ENCODE peak calls at places on chromosome 22, in eight cellular contexts. One of them, this sample, is unnamed.

GRCh38 chr22:37601540-37602442 is 6.8 kb upstream of the GGA1 start:
- DNase-seq in CD4-positive, alpha-beta memory T cell: no peak
- DNase-seq in activated effector memory CD4-positive, alpha-beta T cell treated with Interleukin-2 at 50 U/mL for 16 hours: no peak
- DNase-seq in NCI-H446: peak
- DNase-seq in HS-5: no peak
- DNase-seq in CD4-positive, alpha-beta T cell: no peak
- DNase-seq in Right ventricle myocardium superior: no peak
- DNase-seq in pons: no peak
- DNase-seq in this sample: no peak

GRCh38 chr22:43835166-43835565 is 23.1 kb upstream of the EFCAB6 start:
- DNase-seq in activated effector memory CD4-positive, alpha-beta T cell treated with Interleukin-2 at 50 U/mL for 16 hours: no peak
- DNase-seq in HS-5: no peak
- DNase-seq in pons: no peak
- DNase-seq in Right ventricle myocardium superior: no peak
- DNase-seq in CD4-positive, alpha-beta memory T cell: no peak
- DNase-seq in CD4-positive, alpha-beta T cell: no peak
- DNase-seq in NCI-H446: no peak
- DNase-seq in this sample: no peak

GRCh38 chr22:29700949-29701927 is 18.6 kb upstream of the CABP7 start:
- DNase-seq in CD4-positive, alpha-beta T cell: no peak
- DNase-seq in pons: no peak
- DNase-seq in HS-5: peak
- DNase-seq in activated effector memory CD4-positive, alpha-beta T cell treated with Interleukin-2 at 50 U/mL for 16 hours: no peak
- DNase-seq in NCI-H446: peak
- DNase-seq in CD4-positive, alpha-beta memory T cell: no peak
- DNase-seq in Right ventricle myocardium superior: no peak
- DNase-seq in this sample: no peak

GRCh38 chr22:41261541-41262249 is 21.0 kb upstream of the CHADL start:
- DNase-seq in Right ventricle myocardium superior: peak
- DNase-seq in activated effector memory CD4-positive, alpha-beta T cell treated with Interleukin-2 at 50 U/mL for 16 hours: no peak
- DNase-seq in CD4-positive, alpha-beta T cell: no peak
- DNase-seq in CD4-positive, alpha-beta memory T cell: no peak
- DNase-seq in pons: no peak
- DNase-seq in HS-5: no peak
- DNase-seq in NCI-H446: no peak
- DNase-seq in this sample: no peak

GRCh38 chr22:27984001-27984695 is 65.1 kb upstream of the PITPNB start:
- DNase-seq in Right ventricle myocardium superior: no peak
- DNase-seq in CD4-positive, alpha-beta memory T cell: no peak
- DNase-seq in pons: no peak
- DNase-seq in HS-5: no peak
- DNase-seq in CD4-positive, alpha-beta T cell: no peak
- DNase-seq in NCI-H446: no peak
- DNase-seq in activated effector memory CD4-positive, alpha-beta T cell treated with Interleukin-2 at 50 U/mL for 16 hours: no peak
- DNase-seq in this sample: no peak

GRCh38 chr22:38205261-38206128 is 3.7 kb downstream of the MAFF start:
- DNase-seq in NCI-H446: no peak
- DNase-seq in HS-5: no peak
- DNase-seq in Right ventricle myocardium superior: peak
- DNase-seq in activated effector memory CD4-positive, alpha-beta T cell treated with Interleukin-2 at 50 U/mL for 16 hours: no peak
- DNase-seq in CD4-positive, alpha-beta memory T cell: no peak
- DNase-seq in pons: peak
- DNase-seq in CD4-positive, alpha-beta T cell: no peak
- DNase-seq in this sample: no peak

GRCh38 chr22:22139364-22139763 is 105.2 kb upstream of the VPREB1 start:
- DNase-seq in HS-5: no peak
- DNase-seq in CD4-positive, alpha-beta T cell: no peak
- DNase-seq in CD4-positive, alpha-beta memory T cell: no peak
- DNase-seq in Right ventricle myocardium superior: no peak
- DNase-seq in NCI-H446: no peak
- DNase-seq in pons: no peak
- DNase-seq in activated effector memory CD4-positive, alpha-beta T cell treated with Interleukin-2 at 50 U/mL for 16 hours: no peak
- DNase-seq in this sample: no peak

GRCh38 chr22:26670459-26670858 is 13.1 kb downstream of the MIAT start:
- DNase-seq in HS-5: no peak
- DNase-seq in NCI-H446: no peak
- DNase-seq in CD4-positive, alpha-beta memory T cell: no peak
- DNase-seq in activated effector memory CD4-positive, alpha-beta T cell treated with Interleukin-2 at 50 U/mL for 16 hours: no peak
- DNase-seq in pons: no peak
- DNase-seq in CD4-positive, alpha-beta T cell: no peak
- DNase-seq in Right ventricle myocardium superior: no peak
- DNase-seq in this sample: no peak

GRCh38 chr22:39593061-39593930 is 22.7 kb downstream of the CACNA1I start:
- DNase-seq in HS-5: no peak
- DNase-seq in activated effector memory CD4-positive, alpha-beta T cell treated with Interleukin-2 at 50 U/mL for 16 hours: no peak
- DNase-seq in NCI-H446: no peak
- DNase-seq in CD4-positive, alpha-beta T cell: no peak
- DNase-seq in pons: no peak
- DNase-seq in CD4-positive, alpha-beta memory T cell: no peak
- DNase-seq in Right ventricle myocardium superior: no peak
- DNase-seq in this sample: no peak

GRCh38 chr22:46466255-46466676 is 71.2 kb downstream of the CELSR1 start:
- DNase-seq in CD4-positive, alpha-beta memory T cell: no peak
- DNase-seq in NCI-H446: no peak
- DNase-seq in CD4-positive, alpha-beta T cell: no peak
- DNase-seq in activated effector memory CD4-positive, alpha-beta T cell treated with Interleukin-2 at 50 U/mL for 16 hours: no peak
- DNase-seq in pons: no peak
- DNase-seq in HS-5: no peak
- DNase-seq in Right ventricle myocardium superior: no peak
- DNase-seq in this sample: no peak

GRCh38 chr22:16914006-16914405 is 88.8 kb upstream of the XKR3 start:
- DNase-seq in Right ventricle myocardium superior: no peak
- DNase-seq in CD4-positive, alpha-beta memory T cell: no peak
- DNase-seq in NCI-H446: no peak
- DNase-seq in HS-5: no peak
- DNase-seq in pons: no peak
- DNase-seq in CD4-positive, alpha-beta T cell: no peak
- DNase-seq in activated effector memory CD4-positive, alpha-beta T cell treated with Interleukin-2 at 50 U/mL for 16 hours: no peak
- DNase-seq in this sample: no peak

GRCh38 chr22:46149493-46149997 is 781 bp upstream of the PPARA start:
- DNase-seq in HS-5: no peak
- DNase-seq in NCI-H446: no peak
- DNase-seq in activated effector memory CD4-positive, alpha-beta T cell treated with Interleukin-2 at 50 U/mL for 16 hours: peak
- DNase-seq in Right ventricle myocardium superior: peak
- DNase-seq in pons: peak
- DNase-seq in CD4-positive, alpha-beta T cell: peak
- DNase-seq in CD4-positive, alpha-beta memory T cell: no peak
- DNase-seq in this sample: no peak

GRCh38 chr22:46738961-46739870 is 1.2 kb upstream of the CERK start:
- DNase-seq in Right ventricle myocardium superior: peak
- DNase-seq in HS-5: peak
- DNase-seq in pons: peak
- DNase-seq in CD4-positive, alpha-beta T cell: peak
- DNase-seq in NCI-H446: no peak
- DNase-seq in CD4-positive, alpha-beta memory T cell: peak
- DNase-seq in activated effector memory CD4-positive, alpha-beta T cell treated with Interleukin-2 at 50 U/mL for 16 hours: peak
- DNase-seq in this sample: peak

GRCh38 chr22:19996694-19997384 is 19.8 kb downstream of the ARVCF start:
- DNase-seq in NCI-H446: no peak
- DNase-seq in activated effector memory CD4-positive, alpha-beta T cell treated with Interleukin-2 at 50 U/mL for 16 hours: no peak
- DNase-seq in Right ventricle myocardium superior: peak
- DNase-seq in pons: no peak
- DNase-seq in CD4-positive, alpha-beta T cell: no peak
- DNase-seq in HS-5: no peak
- DNase-seq in CD4-positive, alpha-beta memory T cell: no peak
- DNase-seq in this sample: no peak

GRCh38 chr22:31162015-31162765 is 2.2 kb downstream of the RNF185 start:
- DNase-seq in NCI-H446: no peak
- DNase-seq in CD4-positive, alpha-beta memory T cell: no peak
- DNase-seq in Right ventricle myocardium superior: no peak
- DNase-seq in pons: no peak
- DNase-seq in HS-5: no peak
- DNase-seq in CD4-positive, alpha-beta T cell: no peak
- DNase-seq in activated effector memory CD4-positive, alpha-beta T cell treated with Interleukin-2 at 50 U/mL for 16 hours: no peak
- DNase-seq in this sample: no peak

GRCh38 chr22:22745225-22746060 is 101.0 kb downstream of the GGTLC2 start:
- DNase-seq in CD4-positive, alpha-beta memory T cell: peak
- DNase-seq in CD4-positive, alpha-beta T cell: peak
- DNase-seq in Right ventricle myocardium superior: no peak
- DNase-seq in HS-5: no peak
- DNase-seq in activated effector memory CD4-positive, alpha-beta T cell treated with Interleukin-2 at 50 U/mL for 16 hours: no peak
- DNase-seq in pons: peak
- DNase-seq in NCI-H446: no peak
- DNase-seq in this sample: peak

GRCh38 chr22:40436460-40437431 is 66.4 kb downstream of the SGSM3 start:
- DNase-seq in CD4-positive, alpha-beta memory T cell: peak
- DNase-seq in NCI-H446: peak
- DNase-seq in CD4-positive, alpha-beta T cell: no peak
- DNase-seq in HS-5: peak
- DNase-seq in activated effector memory CD4-positive, alpha-beta T cell treated with Interleukin-2 at 50 U/mL for 16 hours: peak
- DNase-seq in Right ventricle myocardium superior: no peak
- DNase-seq in pons: peak
- DNase-seq in this sample: no peak

GRCh38 chr22:32042924-32043323 is at the start of gene SLC5A1:
- DNase-seq in Right ventricle myocardium superior: no peak
- DNase-seq in CD4-positive, alpha-beta T cell: no peak
- DNase-seq in HS-5: no peak
- DNase-seq in CD4-positive, alpha-beta memory T cell: no peak
- DNase-seq in pons: no peak
- DNase-seq in activated effector memory CD4-positive, alpha-beta T cell treated with Interleukin-2 at 50 U/mL for 16 hours: no peak
- DNase-seq in NCI-H446: no peak
- DNase-seq in this sample: no peak

GRCh38 chr22:46731246-46732040 is 6.6 kb downstream of the CERK start:
- DNase-seq in NCI-H446: no peak
- DNase-seq in CD4-positive, alpha-beta T cell: no peak
- DNase-seq in pons: no peak
- DNase-seq in Right ventricle myocardium superior: peak
- DNase-seq in activated effector memory CD4-positive, alpha-beta T cell treated with Interleukin-2 at 50 U/mL for 16 hours: no peak
- DNase-seq in CD4-positive, alpha-beta memory T cell: no peak
- DNase-seq in HS-5: no peak
- DNase-seq in this sample: no peak

GRCh38 chr22:49724893-49725489 is 102.7 kb downstream of the BRD1 start:
- DNase-seq in pons: peak
- DNase-seq in CD4-positive, alpha-beta memory T cell: peak
- DNase-seq in NCI-H446: no peak
- DNase-seq in Right ventricle myocardium superior: peak
- DNase-seq in HS-5: no peak
- DNase-seq in CD4-positive, alpha-beta T cell: peak
- DNase-seq in activated effector memory CD4-positive, alpha-beta T cell treated with Interleukin-2 at 50 U/mL for 16 hours: peak
- DNase-seq in this sample: peak

GRCh38 chr22:41857160-41857859 is 24.4 kb downstream of the SREBF2 start:
- DNase-seq in CD4-positive, alpha-beta memory T cell: peak
- DNase-seq in Right ventricle myocardium superior: no peak
- DNase-seq in activated effector memory CD4-positive, alpha-beta T cell treated with Interleukin-2 at 50 U/mL for 16 hours: peak
- DNase-seq in NCI-H446: no peak
- DNase-seq in pons: no peak
- DNase-seq in CD4-positive, alpha-beta T cell: peak
- DNase-seq in HS-5: peak
- DNase-seq in this sample: peak

GRCh38 chr22:44348963-44349950 is 36.5 kb upstream of the SHISAL1 start:
- DNase-seq in HS-5: no peak
- DNase-seq in CD4-positive, alpha-beta T cell: no peak
- DNase-seq in NCI-H446: no peak
- DNase-seq in activated effector memory CD4-positive, alpha-beta T cell treated with Interleukin-2 at 50 U/mL for 16 hours: no peak
- DNase-seq in pons: no peak
- DNase-seq in Right ventricle myocardium superior: no peak
- DNase-seq in CD4-positive, alpha-beta memory T cell: no peak
- DNase-seq in this sample: no peak

GRCh38 chr22:46561435-46561905 is 24.1 kb upstream of the CELSR1 start:
- DNase-seq in CD4-positive, alpha-beta memory T cell: no peak
- DNase-seq in pons: no peak
- DNase-seq in CD4-positive, alpha-beta T cell: no peak
- DNase-seq in activated effector memory CD4-positive, alpha-beta T cell treated with Interleukin-2 at 50 U/mL for 16 hours: no peak
- DNase-seq in NCI-H446: no peak
- DNase-seq in Right ventricle myocardium superior: no peak
- DNase-seq in HS-5: no peak
- DNase-seq in this sample: no peak

GRCh38 chr22:28711341-28711740 is 30.3 kb downstream of the CHEK2 start:
- DNase-seq in Right ventricle myocardium superior: no peak
- DNase-seq in CD4-positive, alpha-beta memory T cell: no peak
- DNase-seq in CD4-positive, alpha-beta T cell: no peak
- DNase-seq in NCI-H446: no peak
- DNase-seq in pons: no peak
- DNase-seq in HS-5: no peak
- DNase-seq in activated effector memory CD4-positive, alpha-beta T cell treated with Interleukin-2 at 50 U/mL for 16 hours: no peak
- DNase-seq in this sample: no peak

GRCh38 chr22:38284042-38284402 is 11.2 kb upstream of the TMEM184B start:
- DNase-seq in NCI-H446: no peak
- DNase-seq in pons: no peak
- DNase-seq in HS-5: no peak
- DNase-seq in CD4-positive, alpha-beta T cell: no peak
- DNase-seq in activated effector memory CD4-positive, alpha-beta T cell treated with Interleukin-2 at 50 U/mL for 16 hours: no peak
- DNase-seq in Right ventricle myocardium superior: no peak
- DNase-seq in CD4-positive, alpha-beta memory T cell: no peak
- DNase-seq in this sample: no peak

GRCh38 chr22:26134654-26135330 is 34.5 kb upstream of the SEZ6L start:
- DNase-seq in CD4-positive, alpha-beta memory T cell: no peak
- DNase-seq in activated effector memory CD4-positive, alpha-beta T cell treated with Interleukin-2 at 50 U/mL for 16 hours: no peak
- DNase-seq in NCI-H446: no peak
- DNase-seq in pons: no peak
- DNase-seq in HS-5: no peak
- DNase-seq in Right ventricle myocardium superior: no peak
- DNase-seq in CD4-positive, alpha-beta T cell: no peak
- DNase-seq in this sample: no peak

GRCh38 chr22:44587004-44587793 is 89.2 kb upstream of the RTL6 start:
- DNase-seq in CD4-positive, alpha-beta memory T cell: no peak
- DNase-seq in Right ventricle myocardium superior: peak
- DNase-seq in pons: no peak
- DNase-seq in HS-5: no peak
- DNase-seq in CD4-positive, alpha-beta T cell: no peak
- DNase-seq in NCI-H446: no peak
- DNase-seq in activated effector memory CD4-positive, alpha-beta T cell treated with Interleukin-2 at 50 U/mL for 16 hours: no peak
- DNase-seq in this sample: no peak

GRCh38 chr22:50315289-50316113 is 8.1 kb upstream of the PLXNB2 start:
- DNase-seq in pons: no peak
- DNase-seq in NCI-H446: no peak
- DNase-seq in HS-5: no peak
- DNase-seq in activated effector memory CD4-positive, alpha-beta T cell treated with Interleukin-2 at 50 U/mL for 16 hours: no peak
- DNase-seq in Right ventricle myocardium superior: no peak
- DNase-seq in CD4-positive, alpha-beta T cell: no peak
- DNase-seq in CD4-positive, alpha-beta memory T cell: no peak
- DNase-seq in this sample: no peak

GRCh38 chr22:37639070-37639760 is at the start of gene SH3BP1:
- DNase-seq in pons: no peak
- DNase-seq in activated effector memory CD4-positive, alpha-beta T cell treated with Interleukin-2 at 50 U/mL for 16 hours: no peak
- DNase-seq in CD4-positive, alpha-beta T cell: peak
- DNase-seq in Right ventricle myocardium superior: peak
- DNase-seq in NCI-H446: no peak
- DNase-seq in CD4-positive, alpha-beta memory T cell: peak
- DNase-seq in HS-5: no peak
- DNase-seq in this sample: peak